ENCODE peak calls at places on chromosomes 11 and 22, in nine cellular contexts. One of them, this sample, is unnamed.

GRCh38 chr11:34639545-34639944 is 18.7 kb downstream of the EHF start:
- DNase-seq in esophagus squamous epithelium: no peak
- DNase-seq in bronchial epithelial cell: no peak
- DNase-seq in body of pancreas: no peak
- DNase-seq in ovary: no peak
- DNase-seq in psoas muscle: no peak
- DNase-seq in Peyer's patch: no peak
- DNase-seq in PC-9: no peak
- DNase-seq in tibial nerve: no peak
- DNase-seq in this sample: no peak

GRCh38 chr11:72237112-72237931 is 6.7 kb downstream of the PHOX2A start:
- DNase-seq in esophagus squamous epithelium: no peak
- DNase-seq in bronchial epithelial cell: no peak
- DNase-seq in body of pancreas: no peak
- DNase-seq in ovary: no peak
- DNase-seq in psoas muscle: no peak
- DNase-seq in Peyer's patch: no peak
- DNase-seq in PC-9: no peak
- DNase-seq in tibial nerve: no peak
- DNase-seq in this sample: no peak

GRCh38 chr11:33344611-33345010 is 87.4 kb downstream of the HIPK3 start:
- DNase-seq in esophagus squamous epithelium: no peak
- DNase-seq in bronchial epithelial cell: no peak
- DNase-seq in body of pancreas: no peak
- DNase-seq in ovary: no peak
- DNase-seq in psoas muscle: no peak
- DNase-seq in Peyer's patch: no peak
- DNase-seq in PC-9: no peak
- DNase-seq in tibial nerve: no peak
- DNase-seq in this sample: no peak

GRCh38 chr11:64239662-64240466 is 1.0 kb upstream of the FKBP2 start:
- DNase-seq in esophagus squamous epithelium: no peak
- DNase-seq in bronchial epithelial cell: no peak
- DNase-seq in body of pancreas: no peak
- DNase-seq in ovary: no peak
- DNase-seq in psoas muscle: peak; percentile 61
- DNase-seq in Peyer's patch: no peak
- DNase-seq in PC-9: peak; percentile 37
- DNase-seq in tibial nerve: no peak
- DNase-seq in this sample: no peak

GRCh38 chr11:26017903-26018750 is 313.8 kb upstream of the ANO3 start:
- DNase-seq in esophagus squamous epithelium: no peak
- DNase-seq in bronchial epithelial cell: no peak
- DNase-seq in body of pancreas: no peak
- DNase-seq in ovary: no peak
- DNase-seq in psoas muscle: no peak
- DNase-seq in Peyer's patch: no peak
- DNase-seq in PC-9: no peak
- DNase-seq in tibial nerve: no peak
- DNase-seq in this sample: no peak

GRCh38 chr11:131666617-131667016 is 296.2 kb downstream of the NTM start:
- DNase-seq in esophagus squamous epithelium: no peak
- DNase-seq in bronchial epithelial cell: no peak
- DNase-seq in body of pancreas: no peak
- DNase-seq in ovary: no peak
- DNase-seq in psoas muscle: no peak
- DNase-seq in Peyer's patch: no peak
- DNase-seq in PC-9: no peak
- DNase-seq in tibial nerve: no peak
- DNase-seq in this sample: peak; percentile 3

GRCh38 chr11:783581-784015 is 6.3 kb downstream of the CEND1 start:
- DNase-seq in esophagus squamous epithelium: no peak
- DNase-seq in bronchial epithelial cell: peak; percentile 77
- DNase-seq in body of pancreas: peak; percentile 93
- DNase-seq in ovary: peak; percentile 69
- DNase-seq in psoas muscle: peak; percentile 96
- DNase-seq in Peyer's patch: no peak
- DNase-seq in PC-9: no peak
- DNase-seq in tibial nerve: peak; percentile 52
- DNase-seq in this sample: peak; percentile 89

GRCh38 chr11:67418476-67419281 is 3.2 kb downstream of the CARNS1 start:
- DNase-seq in esophagus squamous epithelium: no peak
- DNase-seq in bronchial epithelial cell: no peak
- DNase-seq in body of pancreas: peak; percentile 64
- DNase-seq in ovary: no peak
- DNase-seq in psoas muscle: peak; percentile 82
- DNase-seq in Peyer's patch: peak; percentile 72
- DNase-seq in PC-9: peak; percentile 50
- DNase-seq in tibial nerve: no peak
- DNase-seq in this sample: no peak

GRCh38 chr11:46381836-46382643 is 571 bp downstream of the MDK start:
- DNase-seq in esophagus squamous epithelium: no peak
- DNase-seq in bronchial epithelial cell: no peak
- DNase-seq in body of pancreas: no peak
- DNase-seq in ovary: peak; percentile 58
- DNase-seq in psoas muscle: peak; percentile 53
- DNase-seq in Peyer's patch: no peak
- DNase-seq in PC-9: peak; percentile 47
- DNase-seq in tibial nerve: no peak
- DNase-seq in this sample: no peak

GRCh38 chr22:41028841-41029240 is 63.6 kb upstream of the EP300 start:
- DNase-seq in esophagus squamous epithelium: no peak
- DNase-seq in bronchial epithelial cell: peak; percentile 86
- DNase-seq in body of pancreas: no peak
- DNase-seq in ovary: no peak
- DNase-seq in psoas muscle: no peak
- DNase-seq in Peyer's patch: no peak
- DNase-seq in PC-9: peak; percentile 10
- DNase-seq in tibial nerve: no peak
- DNase-seq in this sample: peak; percentile 78

GRCh38 chr11:65063532-65063931 is 5.2 kb upstream of the NAALADL1 start:
- DNase-seq in esophagus squamous epithelium: no peak
- DNase-seq in bronchial epithelial cell: peak; percentile 31
- DNase-seq in body of pancreas: no peak
- DNase-seq in ovary: no peak
- DNase-seq in psoas muscle: no peak
- DNase-seq in Peyer's patch: no peak
- DNase-seq in PC-9: no peak
- DNase-seq in tibial nerve: no peak
- DNase-seq in this sample: no peak

GRCh38 chr22:23791737-23792645 is 5.2 kb downstream of the SMARCB1 start:
- DNase-seq in esophagus squamous epithelium: no peak
- DNase-seq in bronchial epithelial cell: no peak
- DNase-seq in body of pancreas: no peak
- DNase-seq in ovary: peak; percentile 52
- DNase-seq in psoas muscle: no peak
- DNase-seq in Peyer's patch: no peak
- DNase-seq in PC-9: no peak
- DNase-seq in tibial nerve: no peak
- DNase-seq in this sample: no peak

GRCh38 chr11:33912405-33913361 is 20.8 kb upstream of the LMO2 start:
- DNase-seq in esophagus squamous epithelium: no peak
- DNase-seq in bronchial epithelial cell: peak; percentile 95
- DNase-seq in body of pancreas: no peak
- DNase-seq in ovary: no peak
- DNase-seq in psoas muscle: peak; percentile 56
- DNase-seq in Peyer's patch: no peak
- DNase-seq in PC-9: peak; percentile 15
- DNase-seq in tibial nerve: no peak
- DNase-seq in this sample: peak; percentile 59

GRCh38 chr11:103079833-103080232 is 12.1 kb downstream of the DCUN1D5 start:
- DNase-seq in esophagus squamous epithelium: no peak
- DNase-seq in bronchial epithelial cell: peak; percentile 81
- DNase-seq in body of pancreas: no peak
- DNase-seq in ovary: no peak
- DNase-seq in psoas muscle: no peak
- DNase-seq in Peyer's patch: no peak
- DNase-seq in PC-9: no peak
- DNase-seq in tibial nerve: no peak
- DNase-seq in this sample: no peak

GRCh38 chr11:47750725-47751124 is 16.4 kb downstream of the FNBP4 start:
- DNase-seq in esophagus squamous epithelium: no peak
- DNase-seq in bronchial epithelial cell: no peak
- DNase-seq in body of pancreas: no peak
- DNase-seq in ovary: no peak
- DNase-seq in psoas muscle: no peak
- DNase-seq in Peyer's patch: no peak
- DNase-seq in PC-9: no peak
- DNase-seq in tibial nerve: no peak
- DNase-seq in this sample: no peak

GRCh38 chr11:11500744-11501487 is 120.9 kb downstream of the GALNT18 start:
- DNase-seq in esophagus squamous epithelium: no peak
- DNase-seq in bronchial epithelial cell: no peak
- DNase-seq in body of pancreas: no peak
- DNase-seq in ovary: no peak
- DNase-seq in psoas muscle: no peak
- DNase-seq in Peyer's patch: no peak
- DNase-seq in PC-9: no peak
- DNase-seq in tibial nerve: no peak
- DNase-seq in this sample: no peak

GRCh38 chr11:111524056-111524455 is 9.5 kb downstream of the HOATZ start:
- DNase-seq in esophagus squamous epithelium: no peak
- DNase-seq in bronchial epithelial cell: peak; percentile 77
- DNase-seq in body of pancreas: no peak
- DNase-seq in ovary: no peak
- DNase-seq in psoas muscle: no peak
- DNase-seq in Peyer's patch: no peak
- DNase-seq in PC-9: no peak
- DNase-seq in tibial nerve: no peak
- DNase-seq in this sample: no peak

GRCh38 chr11:120500414-120500936 is 11.1 kb upstream of the GRIK4 start:
- DNase-seq in esophagus squamous epithelium: no peak
- DNase-seq in bronchial epithelial cell: no peak
- DNase-seq in body of pancreas: peak; percentile 9
- DNase-seq in ovary: no peak
- DNase-seq in psoas muscle: no peak
- DNase-seq in Peyer's patch: no peak
- DNase-seq in PC-9: no peak
- DNase-seq in tibial nerve: no peak
- DNase-seq in this sample: no peak

GRCh38 chr11:101867951-101868350 is 46.9 kb upstream of the CEP126 start:
- DNase-seq in esophagus squamous epithelium: no peak
- DNase-seq in bronchial epithelial cell: peak; percentile 18
- DNase-seq in body of pancreas: no peak
- DNase-seq in ovary: no peak
- DNase-seq in psoas muscle: no peak
- DNase-seq in Peyer's patch: no peak
- DNase-seq in PC-9: no peak
- DNase-seq in tibial nerve: no peak
- DNase-seq in this sample: no peak

GRCh38 chr11:44940835-44941234 is 9.8 kb downstream of the TP53I11 start:
- DNase-seq in esophagus squamous epithelium: no peak
- DNase-seq in bronchial epithelial cell: no peak
- DNase-seq in body of pancreas: no peak
- DNase-seq in ovary: no peak
- DNase-seq in psoas muscle: no peak
- DNase-seq in Peyer's patch: no peak
- DNase-seq in PC-9: no peak
- DNase-seq in tibial nerve: no peak
- DNase-seq in this sample: no peak

GRCh38 chr11:44941286-44942021 is 9.2 kb downstream of the TP53I11 start:
- DNase-seq in esophagus squamous epithelium: no peak
- DNase-seq in bronchial epithelial cell: no peak
- DNase-seq in body of pancreas: no peak
- DNase-seq in ovary: no peak
- DNase-seq in psoas muscle: peak; percentile 55
- DNase-seq in Peyer's patch: no peak
- DNase-seq in PC-9: no peak
- DNase-seq in tibial nerve: no peak
- DNase-seq in this sample: no peak

GRCh38 chr11:44938066-44938691 is 12.5 kb downstream of the TP53I11 start:
- DNase-seq in esophagus squamous epithelium: no peak
- DNase-seq in bronchial epithelial cell: no peak
- DNase-seq in body of pancreas: no peak
- DNase-seq in ovary: no peak
- DNase-seq in psoas muscle: no peak
- DNase-seq in Peyer's patch: no peak
- DNase-seq in PC-9: no peak
- DNase-seq in tibial nerve: no peak
- DNase-seq in this sample: no peak

GRCh38 chr11:44940424-44940823 is 10.3 kb downstream of the TP53I11 start:
- DNase-seq in esophagus squamous epithelium: no peak
- DNase-seq in bronchial epithelial cell: no peak
- DNase-seq in body of pancreas: no peak
- DNase-seq in ovary: no peak
- DNase-seq in psoas muscle: no peak
- DNase-seq in Peyer's patch: no peak
- DNase-seq in PC-9: no peak
- DNase-seq in tibial nerve: no peak
- DNase-seq in this sample: no peak

GRCh38 chr11:44939673-44940072 is 11.0 kb downstream of the TP53I11 start:
- DNase-seq in esophagus squamous epithelium: no peak
- DNase-seq in bronchial epithelial cell: no peak
- DNase-seq in body of pancreas: no peak
- DNase-seq in ovary: no peak
- DNase-seq in psoas muscle: peak; percentile 64
- DNase-seq in Peyer's patch: no peak
- DNase-seq in PC-9: no peak
- DNase-seq in tibial nerve: no peak
- DNase-seq in this sample: no peak
- TF ChIP-seq CTCF in esophagus squamous epithelium: peak; percentile 4
- TF ChIP-seq CTCF in bronchial epithelial cell: no peak
- TF ChIP-seq CTCF in body of pancreas: no peak
- TF ChIP-seq CTCF in ovary: no peak
- TF ChIP-seq CTCF in psoas muscle: peak; percentile 8
- TF ChIP-seq CTCF in Peyer's patch: no peak
- TF ChIP-seq CTCF in PC-9: peak; percentile 15
- TF ChIP-seq CTCF in tibial nerve: no peak
- TF ChIP-seq CTCF in this sample: peak; percentile 34

GRCh38 chr11:62439785-62440602 is 21.2 kb downstream of the SCGB1A1 start:
- DNase-seq in esophagus squamous epithelium: no peak
- DNase-seq in bronchial epithelial cell: no peak
- DNase-seq in body of pancreas: peak; percentile 15
- DNase-seq in ovary: peak; percentile 67
- DNase-seq in psoas muscle: peak; percentile 59
- DNase-seq in Peyer's patch: no peak
- DNase-seq in PC-9: no peak
- DNase-seq in tibial nerve: no peak
- DNase-seq in this sample: no peak
- H3K4me3 ChIP-seq in esophagus squamous epithelium: no peak overlapping the region
- H3K4me3 ChIP-seq in bronchial epithelial cell: no peak overlapping the region
- H3K4me3 ChIP-seq in body of pancreas: no peak overlapping the region
- H3K4me3 ChIP-seq in ovary: no peak overlapping the region
- H3K4me3 ChIP-seq in psoas muscle: no peak overlapping the region
- H3K4me3 ChIP-seq in Peyer's patch: no peak overlapping the region
- H3K4me3 ChIP-seq in PC-9: no peak overlapping the region
- H3K4me3 ChIP-seq in tibial nerve: no peak overlapping the region
- H3K4me3 ChIP-seq in this sample: no peak overlapping the region

GRCh38 chr11:114909866-114910265 is 231.5 kb downstream of the NXPE2 start:
- DNase-seq in esophagus squamous epithelium: no peak
- DNase-seq in bronchial epithelial cell: no peak
- DNase-seq in body of pancreas: no peak
- DNase-seq in ovary: no peak
- DNase-seq in psoas muscle: no peak
- DNase-seq in Peyer's patch: no peak
- DNase-seq in PC-9: no peak
- DNase-seq in tibial nerve: no peak
- DNase-seq in this sample: no peak
- H3K27me3 ChIP-seq in esophagus squamous epithelium: no peaks in the 10 kb centered on the region
- H3K27me3 ChIP-seq in bronchial epithelial cell: no peaks in the 10 kb centered on the region
- H3K27me3 ChIP-seq in body of pancreas: no peaks in the 10 kb centered on the region
- H3K27me3 ChIP-seq in ovary: no peaks in the 10 kb centered on the region
- H3K27me3 ChIP-seq in psoas muscle: no peaks in the 10 kb centered on the region
- H3K27me3 ChIP-seq in Peyer's patch: no peaks in the 10 kb centered on the region
- H3K27me3 ChIP-seq in PC-9: no peaks in the 10 kb centered on the region
- H3K27me3 ChIP-seq in tibial nerve: no peaks in the 10 kb centered on the region
- H3K27me3 ChIP-seq in this sample: no peaks in the 10 kb centered on the region

GRCh38 chr22:37030560-37031281 is 11.2 kb downstream of the MPST start:
- DNase-seq in esophagus squamous epithelium: no peak
- DNase-seq in bronchial epithelial cell: no peak
- DNase-seq in body of pancreas: no peak
- DNase-seq in ovary: no peak
- DNase-seq in psoas muscle: no peak
- DNase-seq in Peyer's patch: no peak
- DNase-seq in PC-9: no peak
- DNase-seq in tibial nerve: no peak
- DNase-seq in this sample: no peak
- TF ChIP-seq CTCF in esophagus squamous epithelium: no peak
- TF ChIP-seq CTCF in bronchial epithelial cell: no peak
- TF ChIP-seq CTCF in body of pancreas: no peak
- TF ChIP-seq CTCF in ovary: no peak
- TF ChIP-seq CTCF in psoas muscle: no peak
- TF ChIP-seq CTCF in Peyer's patch: no peak
- TF ChIP-seq CTCF in PC-9: peak; percentile 36
- TF ChIP-seq CTCF in tibial nerve: no peak
- TF ChIP-seq CTCF in this sample: no peak

This sample was measured in AG04450.